ENCODE peak calls at places on chromosome 13, in five cellular contexts. A is choroid plexus epithelial cell, S is A549, H is AG10803, M is spleen. G is an unnamed sample.

GRCh38 chr13:34513526-34513925 is 428.5 kb upstream of the NBEA start:
- DNase-seq in H (peak), S (no peak), A (no peak), M (no peak), G (no peak)

GRCh38 chr13:95801825-95802224 is 124.9 kb downstream of the DNAJC3 start:
- DNase-seq in S (no peak), A (no peak), H (no peak), M (no peak), G (no peak)

GRCh38 chr13:41916173-41916954 is 44.5 kb downstream of the VWA8 start:
- DNase-seq in S (no peak), M (no peak), A (peak), H (peak), G (peak)

GRCh38 chr13:45473627-45474026 is 8.9 kb downstream of the COG3 start:
- DNase-seq in M (no peak), H (no peak), S (no peak), A (peak), G (no peak)

GRCh38 chr13:93714171-93714570 is 487.6 kb downstream of the GPC6 start:
- DNase-seq in S (no peak), A (no peak), M (no peak), H (peak), G (no peak)

GRCh38 chr13:77213644-77214043 is 113.2 kb downstream of the MYCBP2 start:
- DNase-seq in S (no peak), H (no peak), M (no peak), A (peak), G (peak)

GRCh38 chr13:74825170-74825948 is 656.6 kb downstream of the TBC1D4 start:
- DNase-seq in A (peak), H (peak), M (no peak), S (peak), G (peak)

GRCh38 chr13:20960663-20961309 is 58.2 kb upstream of the XPO4 start:
- DNase-seq in S (no peak), A (no peak), M (no peak), H (no peak), G (no peak)

GRCh38 chr13:47816835-47817234 is 184.2 kb downstream of the SUCLA2 start:
- DNase-seq in H (no peak), A (no peak), M (no peak), S (no peak), G (no peak)

GRCh38 chr13:101146101-101146898 is 270.0 kb downstream of the NALCN start:
- DNase-seq in A (no peak), H (no peak), S (no peak), M (no peak), G (no peak)

GRCh38 chr13:46633416-46633815 is 80.4 kb downstream of the LRCH1 start:
- DNase-seq in S (no peak), H (peak), A (peak), M (no peak), G (peak)

GRCh38 chr13:94305463-94305862 is 174.0 kb downstream of the DCT start:
- DNase-seq in M (no peak), S (no peak), H (peak), A (peak), G (peak)

GRCh38 chr13:24212254-24212653 is 51.7 kb downstream of the SPATA13 start:
- DNase-seq in A (no peak), S (no peak), M (no peak), H (no peak), G (no peak)

GRCh38 chr13:59722580-59722900 is 441.2 kb downstream of the DIAPH3 start:
- DNase-seq in M (no peak), H (no peak), A (no peak), S (no peak), G (no peak)

GRCh38 chr13:89455741-89456140 is 1784.6 kb downstream of the SLITRK5 start:
- DNase-seq in S (no peak), A (no peak), M (no peak), H (no peak), G (no peak)

GRCh38 chr13:33494596-33495214 is 209.2 kb upstream of the STARD13 start:
- DNase-seq in S (no peak), H (peak), A (peak), M (no peak), G (peak)

GRCh38 chr13:68386808-68387207 is 1156.7 kb upstream of the PCDH9 start:
- DNase-seq in A (no peak), M (no peak), H (no peak), S (no peak), G (no peak)

GRCh38 chr13:107843281-107843680 is 372.1 kb downstream of the LIG4 start:
- DNase-seq in S (no peak), A (no peak), H (no peak), M (no peak), G (no peak)

GRCh38 chr13:70835349-70835748 is 727.1 kb upstream of the KLHL1 start:
- DNase-seq in A (no peak), S (no peak), H (no peak), M (no peak), G (no peak)

GRCh38 chr13:114132419-114133121 is at the start of gene RASA3:
- DNase-seq in A (peak), H (peak), S (peak), M (peak), G (peak)

GRCh38 chr13:30617315-30618185 is at the start of gene USPL1:
- DNase-seq in M (peak), H (peak), S (peak), A (peak), G (peak)
- TF ChIP-seq CTCF in M (peak), H (no peak), S (no peak), A (peak), G (no peak)

GRCh38 chr13:80278706-80279105 is 62.2 kb downstream of the SPRY2 start:
- DNase-seq in A (no peak), H (no peak), S (no peak), M (no peak), G (no peak)

GRCh38 chr13:80273717-80274116 is 67.2 kb downstream of the SPRY2 start:
- DNase-seq in S (no peak), H (no peak), M (no peak), A (no peak), G (no peak)

GRCh38 chr13:80274643-80275042 is 66.3 kb downstream of the SPRY2 start:
- DNase-seq in M (no peak), A (no peak), H (no peak), S (no peak), G (no peak)

GRCh38 chr13:80276371-80277289 is 64.3 kb downstream of the SPRY2 start:
- DNase-seq in A (peak), M (no peak), H (no peak), S (no peak), G (peak)
- H3K4me3 ChIP-seq in A (no peak), M (no peak), H (no peak), S (no peak), G (no peak)

GRCh38 chr13:52393572-52394357 is 12.2 kb downstream of the THSD1 start:
- DNase-seq in A (no peak), S (no peak), H (no peak), M (no peak), G (no peak)

GRCh38 chr13:52395704-52396103 is 10.3 kb downstream of the THSD1 start:
- DNase-seq in A (no peak), M (no peak), S (no peak), H (no peak), G (no peak)

GRCh38 chr13:52399037-52399436 is 6.9 kb downstream of the THSD1 start:
- DNase-seq in M (no peak), A (no peak), H (no peak), S (no peak), G (no peak)

GRCh38 chr13:52405369-52405766 is 604 bp downstream of the THSD1 start:
- DNase-seq in H (no peak), S (no peak), A (no peak), M (no peak), G (no peak)

DNA sequence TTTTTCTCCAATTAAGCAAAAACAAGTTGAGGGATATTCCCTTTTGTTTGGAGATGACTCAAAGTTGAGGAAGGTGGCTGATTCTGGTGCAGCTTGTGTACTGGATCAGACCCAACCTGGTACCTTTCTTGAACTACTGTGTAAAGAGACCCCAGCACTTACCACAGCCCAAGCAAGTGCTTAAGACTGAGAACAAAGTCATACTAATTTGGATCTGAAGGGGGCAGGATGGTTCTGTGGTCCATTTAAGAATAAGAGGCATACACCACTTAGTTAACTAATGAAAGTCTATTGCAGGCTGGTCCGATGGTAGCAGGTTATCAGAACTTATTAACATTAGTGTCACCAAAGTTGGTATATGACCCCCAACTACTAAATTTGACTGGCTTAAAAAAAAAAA is 6.3 kb downstream of the THSD1 start:
- DNase-seq in H (no peak), S (no peak), A (peak), M (no peak), G (no peak)
- TF ChIP-seq CTCF in H (no peak), S (peak), A (peak), M (no peak), G (no peak)

DNA sequence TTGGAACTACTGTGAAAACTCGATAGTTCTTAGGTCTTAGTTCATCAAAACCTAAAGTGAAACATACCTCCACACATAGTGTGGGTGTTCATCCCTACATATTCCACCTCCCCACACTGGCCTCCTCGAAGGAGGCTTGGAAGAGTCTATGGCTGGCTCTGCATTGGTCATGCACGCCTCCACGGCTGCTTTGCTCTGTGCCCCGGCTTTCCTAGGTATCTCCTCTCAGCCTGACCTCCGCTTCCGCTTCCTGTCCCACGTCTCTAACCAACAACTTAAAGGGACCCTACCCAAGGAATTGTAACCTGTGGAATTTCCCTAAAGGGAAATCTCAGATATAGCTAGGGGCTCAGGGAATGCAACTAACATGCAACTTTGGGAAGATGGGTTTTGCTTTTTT is 79.7 kb upstream of the MBNL2 start:
- DNase-seq in M (no peak), A (peak), H (peak), S (peak), G (no peak)
- H3K4me3 ChIP-seq in M (no peak), A (peak), H (peak), S (peak), G (no peak)

GRCh38 chr13:111528513-111528912 is 208.1 kb downstream of the TEX29 start:
- DNase-seq in M (peak), S (no peak), H (no peak), A (no peak), G (no peak)

GRCh38 chr13:111530137-111530536 is 209.7 kb downstream of the TEX29 start:
- DNase-seq in A (no peak), M (peak), H (no peak), S (no peak), G (no peak)

GRCh38 chr13:111532111-111532510 is 211.7 kb downstream of the TEX29 start:
- DNase-seq in A (no peak), S (no peak), M (no peak), H (no peak), G (no peak)

GRCh38 chr13:111533900-111534645 is 213.6 kb downstream of the TEX29 start:
- DNase-seq in S (no peak), M (no peak), A (no peak), H (no peak), G (no peak)

GRCh38 chr13:111531505-111531904 is 211.1 kb downstream of the TEX29 start:
- DNase-seq in S (no peak), H (peak), A (peak), M (no peak), G (no peak)
- TF ChIP-seq CTCF in S (no peak), H (no peak), A (peak), M (no peak), G (no peak)

DNA sequence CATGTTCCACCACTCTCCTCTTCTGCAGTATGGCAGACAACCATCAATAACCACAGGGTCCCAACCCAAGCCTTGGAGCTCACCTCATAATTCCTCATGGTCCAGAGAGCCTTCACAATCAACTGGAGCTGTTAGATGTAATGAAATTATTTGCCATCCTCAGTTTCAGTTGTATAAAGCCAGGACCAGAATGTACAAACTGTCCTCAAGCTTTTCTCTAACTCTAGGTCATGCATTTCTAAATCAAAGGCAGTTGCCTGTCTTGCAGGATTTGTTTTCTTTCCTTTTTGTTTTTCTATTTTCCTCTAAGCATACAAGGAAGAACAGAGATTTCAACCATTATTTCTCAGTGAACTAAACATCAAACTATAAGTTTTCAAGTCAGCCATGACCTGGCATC is 182.5 kb upstream of the SERP2 start:
- DNase-seq in A (no peak), M (no peak), H (no peak), S (no peak), G (no peak)
- H3K4me3 ChIP-seq in A (no peak), M (no peak), H (peak), S (no peak), G (no peak)

DNA sequence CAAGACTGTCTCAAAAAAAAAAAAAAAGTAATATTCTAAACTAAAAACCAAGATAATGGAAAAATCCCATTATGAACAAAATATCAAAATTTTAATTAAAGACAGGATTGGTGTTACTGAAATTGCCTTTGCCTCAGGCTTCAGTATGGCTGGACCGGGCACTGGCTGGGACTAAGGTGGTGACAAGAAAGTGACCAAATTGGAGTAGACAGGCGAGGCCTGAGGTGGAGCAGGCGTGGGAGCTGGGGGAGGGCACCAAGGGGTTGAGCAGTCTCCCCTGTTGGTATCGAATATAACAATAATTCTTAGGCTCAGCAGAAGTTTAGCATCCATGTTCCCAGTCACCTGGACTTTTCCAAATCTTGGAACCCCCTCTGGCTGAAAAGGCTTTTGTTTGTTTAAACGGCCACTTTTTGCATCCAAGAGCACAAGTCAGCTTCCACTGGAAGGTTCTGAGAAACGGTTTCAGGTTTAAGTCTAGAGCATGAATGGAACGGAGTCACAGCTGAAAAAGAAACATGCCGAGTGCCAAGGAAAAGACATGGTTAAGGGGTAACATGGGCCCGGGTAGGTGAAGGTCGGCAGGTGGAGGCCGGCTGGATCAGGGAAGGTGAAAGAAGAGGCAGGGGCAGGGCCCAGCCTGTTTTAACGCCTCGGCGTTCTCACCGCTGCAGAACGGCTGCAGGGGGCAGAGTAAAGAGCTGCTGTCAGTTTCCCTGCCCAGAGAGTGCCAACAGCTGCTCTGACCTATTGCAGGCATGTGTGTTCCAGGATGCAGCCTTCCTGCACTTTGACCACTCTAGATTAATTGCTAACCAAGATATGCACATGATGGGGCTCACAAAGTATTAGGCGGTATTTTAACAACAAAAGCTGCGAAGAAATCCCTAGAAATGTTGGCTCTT is 104.4 kb downstream of the TM9SF2 start:
- DNase-seq in M (peak), A (no peak), H (peak), S (peak), G (no peak)
- TF ChIP-seq CTCF in M (peak), A (peak), H (peak), S (no peak), G (no peak)

DNA sequence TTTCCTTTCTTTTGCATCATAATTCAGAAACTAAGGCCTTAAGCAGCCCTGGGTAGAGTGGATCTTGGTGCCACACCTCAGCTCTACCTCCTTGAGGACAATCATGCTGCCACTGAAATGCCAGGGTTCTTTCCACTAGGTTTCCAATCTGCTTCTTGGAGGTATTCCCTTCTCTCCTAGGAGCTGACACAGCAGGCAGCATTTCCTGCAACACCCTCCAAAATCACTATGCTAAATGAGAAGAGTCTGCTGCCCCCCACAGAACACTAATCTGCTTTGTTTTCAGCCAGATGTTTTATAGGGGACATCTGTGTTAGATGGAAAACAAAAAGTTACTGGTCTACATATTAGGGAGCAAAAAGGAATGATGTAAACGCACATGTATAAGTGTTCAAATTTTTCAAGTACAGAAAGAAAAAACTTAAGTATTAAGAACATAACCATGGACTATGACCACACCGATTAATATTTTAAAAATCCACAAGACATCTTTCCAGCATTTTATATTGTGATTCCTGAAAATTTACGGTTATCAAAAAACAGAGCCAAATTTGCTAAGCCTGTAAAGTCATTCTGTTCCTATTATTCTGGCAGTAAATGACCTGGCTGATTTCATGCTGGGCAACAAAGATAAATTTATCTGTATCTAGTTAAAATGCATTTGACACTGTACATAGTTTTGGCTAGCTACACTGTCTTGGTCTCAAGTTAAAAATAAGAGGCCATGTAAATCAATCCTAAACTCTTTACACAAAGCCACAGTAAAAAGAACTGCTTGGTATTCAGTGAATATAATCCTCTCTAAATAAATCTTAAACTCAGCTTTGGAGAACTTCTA is 63.3 kb downstream of the DCLK1 start:
- DNase-seq in A (no peak), H (no peak), S (no peak), M (no peak), G (peak)
- H3K4me3 ChIP-seq in A (no peak), H (no peak), S (no peak), M (no peak), G (no peak)

G was measured in astrocyte of the cerebellum.